ENCODE peak calls at places on chromosomes 13 and 19, in five cellular contexts. R is OCI-LY7, Y is tibial nerve, E is AG04450, F is IMR-90. A is an unnamed sample. For H3K9me3, the result is how much of the 10 kb centered on the place peaks cover.

GRCh38 chr13:44796597-44797517 is 192.4 kb downstream of the NUFIP1 start:
- DNase-seq in R (no peak), Y (no peak), E (no peak), F (no peak), A (no peak)

GRCh38 chr13:18954254-18954653 is 227.4 kb downstream of the TUBA3C start:
- DNase-seq in R (no peak), Y (no peak), E (no peak), F (no peak), A (no peak)

GRCh38 chr13:91313103-91313502 is 34.4 kb upstream of the MIR17HG start:
- DNase-seq in R (peak), Y (peak), E (no peak), F (peak), A (no peak)

GRCh38 chr19:17353386-17353785 is 16.0 kb downstream of the GTPBP3 start:
- DNase-seq in R (no peak), Y (no peak), E (no peak), F (no peak), A (no peak)

GRCh38 chr13:51929699-51930098 is 67.9 kb downstream of the CCDC70 start:
- DNase-seq in R (no peak), Y (no peak), E (no peak), F (no peak), A (no peak)

GRCh38 chr13:114126789-114127472 is 5.5 kb downstream of the RASA3 start:
- DNase-seq in R (no peak), Y (no peak), E (no peak), F (no peak), A (no peak)

GRCh38 chr13:78393286-78393685 is 210.1 kb downstream of the POU4F1 start:
- DNase-seq in R (no peak), Y (no peak), E (no peak), F (no peak), A (no peak)

GRCh38 chr19:41302624-41303351 is 7.2 kb upstream of the CCDC97 start:
- DNase-seq in R (no peak), Y (no peak), E (no peak), F (no peak), A (no peak)

GRCh38 chr13:20567881-20568528 is 1.0 kb downstream of the IFT88 start:
- DNase-seq in R (no peak), Y (no peak), E (no peak), F (no peak), A (no peak)

GRCh38 chr13:75521956-75522355 is 15.7 kb downstream of the COMMD6 start:
- DNase-seq in R (no peak), Y (no peak), E (no peak), F (no peak), A (no peak)

GRCh38 chr13:85347251-85347650 is 452.0 kb downstream of the SLITRK6 start:
- DNase-seq in R (no peak), Y (no peak), E (peak), F (peak), A (no peak)

GRCh38 chr19:31144471-31144870 is 204.8 kb downstream of the TSHZ3 start:
- DNase-seq in R (no peak), Y (no peak), E (no peak), F (no peak), A (no peak)

GRCh38 chr13:42660367-42660965 is 86.5 kb downstream of the TNFSF11 start:
- DNase-seq in R (peak), Y (no peak), E (no peak), F (peak), A (no peak)

GRCh38 chr19:6556480-6556879 is 25.7 kb downstream of the TNFSF9 start:
- DNase-seq in R (no peak), Y (no peak), E (no peak), F (no peak), A (no peak)

GRCh38 chr13:25375727-25376358 is 4.1 kb downstream of the ATP8A2 start:
- DNase-seq in R (peak), Y (peak), E (peak), F (peak), A (peak)

GRCh38 chr19:38389101-38389925 is 816 bp downstream of the SPRED3 start:
- DNase-seq in R (no peak), Y (no peak), E (peak), F (peak), A (peak)

GRCh38 chr13:73997964-73998363 is 136.2 kb downstream of the KLF12 start:
- DNase-seq in R (no peak), Y (no peak), E (no peak), F (no peak), A (no peak)

GRCh38 chr13:73998631-73999030 is 135.6 kb downstream of the KLF12 start:
- DNase-seq in R (no peak), Y (no peak), E (no peak), F (no peak), A (no peak)

GRCh38 chr13:73996569-73996968 is 137.6 kb downstream of the KLF12 start:
- DNase-seq in R (no peak), Y (no peak), E (no peak), F (no peak), A (no peak)

GRCh38 chr13:73993661-73994060 is 140.5 kb downstream of the KLF12 start:
- DNase-seq in R (no peak), Y (no peak), E (no peak), F (no peak), A (no peak)

DNA sequence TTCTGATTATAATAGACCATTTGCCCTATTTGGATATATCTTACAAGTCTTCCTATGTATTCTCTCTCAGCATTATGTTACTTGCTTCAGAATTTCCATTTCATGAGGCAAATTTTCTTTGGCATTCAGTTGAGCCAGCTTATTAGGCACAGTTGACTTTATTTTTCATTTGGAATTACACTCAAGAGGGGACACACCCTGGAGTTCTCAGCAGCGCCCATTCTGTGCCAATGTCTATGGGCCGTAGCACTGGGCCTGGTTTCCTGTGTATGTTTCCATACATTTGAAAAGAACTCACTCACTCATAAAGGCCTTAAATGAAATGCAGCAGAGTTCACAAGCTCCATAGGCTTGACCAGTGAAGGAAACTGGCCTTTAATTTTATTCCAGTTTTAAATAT is 138.5 kb downstream of the KLF12 start:
- DNase-seq in R (no peak), Y (no peak), E (no peak), F (no peak), A (no peak)
- H3K9me3 ChIP-seq in R (under half), Y (under half), E (under half), F (under half), A (under half)

DNA sequence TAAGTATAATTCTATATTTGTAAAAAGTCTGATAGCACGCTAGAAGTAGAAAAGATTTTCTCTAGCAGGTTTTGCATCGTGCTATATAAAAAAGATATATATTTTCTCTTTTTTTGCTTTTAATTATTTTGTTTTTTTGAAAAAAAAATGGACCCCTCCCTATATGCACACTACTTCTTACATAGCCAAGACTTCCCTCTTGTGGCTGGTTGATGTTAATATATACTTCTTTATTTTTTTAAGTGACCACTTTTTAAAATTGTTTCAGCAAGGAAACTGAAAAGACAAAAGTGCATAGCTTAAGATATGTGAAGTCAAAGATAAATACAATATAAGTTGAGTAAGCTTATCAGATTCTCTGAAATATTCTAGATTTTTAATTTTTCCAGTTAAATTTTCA is 1202.8 kb downstream of the DIAPH3 start:
- DNase-seq in R (peak), Y (no peak), E (no peak), F (peak), A (no peak)
- TF ChIP-seq CTCF in R (peak), Y (no peak), E (peak), F (peak), A (no peak)

GRCh38 chr19:14347999-14348889 is 33.0 kb upstream of the ADGRE5 start:
- DNase-seq in R (peak), Y (peak), E (no peak), F (no peak), A (peak)
- H3K4me3 ChIP-seq in R (peak), Y (peak), E (peak), F (no peak), A (peak)

GRCh38 chr19:55812449-55812848 is 19.4 kb downstream of the NLRP11 start:
- DNase-seq in R (no peak), Y (no peak), E (no peak), F (no peak), A (no peak)
- H3K9me3 ChIP-seq in R (under half), Y (under half), E (under half), F (under half), A (under half)